ENCODE peak calls at places on chromosome 5, in nine cellular contexts. F, W, R, Z, M, V, C, J and K are unnamed samples.

GRCh38 chr5:6592611-6593010 is 40.2 kb downstream of the NSUN2 start:
- DNase-seq in F (no peak), W (no peak), R (no peak), Z (peak), M (no peak), V (no peak), C (no peak), J (no peak), K (no peak)

GRCh38 chr5:169037478-169037877 is 263.5 kb downstream of the SLIT3 start:
- DNase-seq in F (no peak), W (no peak), R (no peak), Z (no peak), M (no peak), V (no peak), C (no peak), J (peak), K (no peak)

GRCh38 chr5:41747708-41748107 is 122.5 kb downstream of the OXCT1 start:
- DNase-seq in F (no peak), W (no peak), R (no peak), Z (no peak), M (peak), V (no peak), C (no peak), J (no peak), K (no peak)

GRCh38 chr5:149471406-149472183 is 79.6 kb downstream of the CSNK1A1 start:
- DNase-seq in F (no peak), W (peak), R (no peak), Z (peak), M (no peak), V (peak), C (no peak), J (no peak), K (no peak)

GRCh38 chr5:54630738-54631369 is 113.3 kb downstream of the SNX18 start:
- DNase-seq in F (no peak), W (no peak), R (no peak), Z (peak), M (no peak), V (no peak), C (no peak), J (no peak), K (no peak)

GRCh38 chr5:93926831-93927600 is 185.6 kb upstream of the POU5F2 start:
- DNase-seq in F (no peak), W (no peak), R (no peak), Z (peak), M (no peak), V (no peak), C (no peak), J (no peak), K (no peak)

GRCh38 chr5:64666058-64666457 is 24.2 kb upstream of the SHISAL2B start:
- DNase-seq in F (no peak), W (peak), R (no peak), Z (peak), M (no peak), V (no peak), C (no peak), J (no peak), K (no peak)

GRCh38 chr5:2135354-2135753 is 252.6 kb upstream of the IRX4 start:
- DNase-seq in F (no peak), W (no peak), R (no peak), Z (no peak), M (no peak), V (no peak), C (no peak), J (no peak), K (no peak)

GRCh38 chr5:38994329-38994927 is 79.8 kb downstream of the RICTOR start:
- DNase-seq in F (peak), W (peak), R (peak), Z (peak), M (peak), V (peak), C (peak), J (peak), K (no peak)

GRCh38 chr5:56170557-56170956 is 62.6 kb downstream of the ANKRD55 start:
- DNase-seq in F (no peak), W (no peak), R (no peak), Z (peak), M (no peak), V (no peak), C (no peak), J (no peak), K (no peak)

GRCh38 chr5:124748687-124749594 is 2.5 kb upstream of the ZNF608 start:
- DNase-seq in F (peak), W (peak), R (peak), Z (peak), M (peak), V (peak), C (peak), J (peak), K (peak)

GRCh38 chr5:95623706-95624105 is 3.8 kb downstream of the GPR150 start:
- DNase-seq in F (no peak), W (no peak), R (no peak), Z (no peak), M (no peak), V (no peak), C (no peak), J (no peak), K (no peak)

GRCh38 chr5:58085800-58086199 is 374.1 kb downstream of the PLK2 start:
- DNase-seq in F (peak), W (no peak), R (no peak), Z (peak), M (no peak), V (peak), C (no peak), J (no peak), K (no peak)

GRCh38 chr5:179791881-179792611 is 1.7 kb upstream of the LTC4S start:
- DNase-seq in F (no peak), W (no peak), R (no peak), Z (no peak), M (peak), V (no peak), C (no peak), J (no peak), K (no peak)

GRCh38 chr5:131899686-131900085 is 45.8 kb downstream of the MEIKIN start:
- DNase-seq in F (no peak), W (no peak), R (no peak), Z (peak), M (no peak), V (no peak), C (no peak), J (no peak), K (no peak)

GRCh38 chr5:147809830-147810666 is 21.4 kb downstream of the SPINK1 start:
- DNase-seq in F (no peak), W (no peak), R (no peak), Z (no peak), M (no peak), V (peak), C (peak), J (no peak), K (no peak)

GRCh38 chr5:165630211-165630866 is 2124.9 kb downstream of the MAT2B start:
- DNase-seq in F (no peak), W (peak), R (peak), Z (peak), M (peak), V (peak), C (peak), J (peak), K (peak)

GRCh38 chr5:43155394-43156096 is 34.8 kb downstream of the ZNF131 start:
- DNase-seq in F (no peak), W (no peak), R (peak), Z (no peak), M (no peak), V (no peak), C (no peak), J (peak), K (no peak)

GRCh38 chr5:39411051-39411450 is 13.7 kb downstream of the DAB2 start:
- DNase-seq in F (no peak), W (no peak), R (no peak), Z (peak), M (no peak), V (peak), C (no peak), J (no peak), K (no peak)

GRCh38 chr5:180212363-180213255 is 3.6 kb upstream of the RASGEF1C start:
- DNase-seq in F (no peak), W (peak), R (no peak), Z (peak), M (peak), V (peak), C (no peak), J (no peak), K (no peak)

GRCh38 chr5:134586866-134587524 is 45.6 kb downstream of the SAR1B start:
- DNase-seq in F (peak), W (peak), R (peak), Z (peak), M (peak), V (peak), C (peak), J (peak), K (peak)

GRCh38 chr5:154575869-154576806 is 98.1 kb upstream of the HAND1 start:
- DNase-seq in F (no peak), W (no peak), R (peak), Z (no peak), M (peak), V (peak), C (peak), J (no peak), K (peak)

GRCh38 chr5:180816608-180817534 is 14.3 kb upstream of the MGAT1 start:
- DNase-seq in F (no peak), W (no peak), R (no peak), Z (no peak), M (no peak), V (no peak), C (peak), J (no peak), K (no peak)

GRCh38 chr5:67435007-67435406 is 238.4 kb upstream of the CD180 start:
- DNase-seq in F (no peak), W (no peak), R (no peak), Z (no peak), M (no peak), V (no peak), C (no peak), J (no peak), K (no peak)

GRCh38 chr5:172319708-172320441 is 36.3 kb upstream of the UBTD2 start:
- DNase-seq in F (no peak), W (no peak), R (no peak), Z (peak), M (no peak), V (no peak), C (no peak), J (no peak), K (no peak)

GRCh38 chr5:107170620-107171019 is 500.1 kb downstream of the EFNA5 start:
- DNase-seq in F (no peak), W (no peak), R (no peak), Z (no peak), M (no peak), V (no peak), C (no peak), J (no peak), K (no peak)

GRCh38 chr5:76999451-76999850 is 30.8 kb upstream of the AGGF1 start:
- DNase-seq in F (no peak), W (peak), R (no peak), Z (peak), M (no peak), V (peak), C (no peak), J (no peak), K (no peak)

GRCh38 chr5:157266286-157267007 is 524 bp downstream of the CYFIP2 start:
- DNase-seq in F (no peak), W (peak), R (peak), Z (peak), M (no peak), V (peak), C (peak), J (peak), K (peak)

GRCh38 chr5:91103353-91104061 is 279.6 kb downstream of the ARRDC3 start:
- DNase-seq in F (no peak), W (no peak), R (no peak), Z (peak), M (no peak), V (no peak), C (no peak), J (no peak), K (no peak)

GRCh38 chr5:123549256-123549904 is 37.4 kb downstream of the CSNK1G3 start:
- DNase-seq in F (no peak), W (no peak), R (no peak), Z (no peak), M (no peak), V (no peak), C (peak), J (no peak), K (peak)

GRCh38 chr5:138677782-138678181 is 75.4 kb upstream of the CTNNA1 start:
- DNase-seq in F (no peak), W (no peak), R (no peak), Z (peak), M (peak), V (no peak), C (no peak), J (no peak), K (no peak)

DNA sequence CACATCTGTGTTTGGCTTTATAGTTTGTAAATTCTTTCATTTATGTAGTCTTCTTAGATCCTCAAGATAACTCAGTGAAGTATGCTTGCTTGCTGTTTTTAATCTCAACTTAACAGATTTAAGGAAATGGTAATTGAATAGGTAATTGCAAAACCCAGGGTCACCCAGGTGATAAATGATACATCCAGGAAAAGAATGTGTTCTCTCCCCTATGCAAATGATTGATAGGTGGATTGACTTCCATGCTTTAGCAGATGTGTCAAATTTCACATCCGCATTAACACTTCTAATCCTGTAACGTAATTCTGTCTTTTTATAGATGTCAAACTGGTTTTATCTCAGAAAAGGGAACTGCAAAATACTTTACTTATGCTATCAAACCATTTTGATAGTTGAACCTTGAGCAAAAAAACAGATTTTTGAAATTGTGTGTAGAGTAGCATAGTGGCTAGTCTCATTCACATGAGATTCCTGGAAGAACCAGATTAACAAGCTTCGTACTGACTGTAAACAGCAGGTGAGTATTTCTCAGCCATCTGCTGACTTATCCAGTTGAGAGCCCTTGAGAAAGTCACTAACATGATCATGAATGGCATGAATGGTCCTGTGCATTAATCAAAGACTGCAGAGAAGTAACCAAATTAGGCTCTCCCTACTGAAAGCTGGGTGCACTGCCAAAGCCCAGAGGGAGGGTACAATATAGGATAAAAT is 86.7 kb upstream of the PAM start:
- DNase-seq in F (no peak), W (no peak), R (peak), Z (no peak), M (no peak), V (peak), C (no peak), J (no peak), K (no peak)
- TF ChIP-seq EZH2phosphoT487 in F (no peak), W (no peak), R (no peak), Z (no peak), M (no peak), V (no peak), C (no peak), J (no peak), K (no peak)

DNA sequence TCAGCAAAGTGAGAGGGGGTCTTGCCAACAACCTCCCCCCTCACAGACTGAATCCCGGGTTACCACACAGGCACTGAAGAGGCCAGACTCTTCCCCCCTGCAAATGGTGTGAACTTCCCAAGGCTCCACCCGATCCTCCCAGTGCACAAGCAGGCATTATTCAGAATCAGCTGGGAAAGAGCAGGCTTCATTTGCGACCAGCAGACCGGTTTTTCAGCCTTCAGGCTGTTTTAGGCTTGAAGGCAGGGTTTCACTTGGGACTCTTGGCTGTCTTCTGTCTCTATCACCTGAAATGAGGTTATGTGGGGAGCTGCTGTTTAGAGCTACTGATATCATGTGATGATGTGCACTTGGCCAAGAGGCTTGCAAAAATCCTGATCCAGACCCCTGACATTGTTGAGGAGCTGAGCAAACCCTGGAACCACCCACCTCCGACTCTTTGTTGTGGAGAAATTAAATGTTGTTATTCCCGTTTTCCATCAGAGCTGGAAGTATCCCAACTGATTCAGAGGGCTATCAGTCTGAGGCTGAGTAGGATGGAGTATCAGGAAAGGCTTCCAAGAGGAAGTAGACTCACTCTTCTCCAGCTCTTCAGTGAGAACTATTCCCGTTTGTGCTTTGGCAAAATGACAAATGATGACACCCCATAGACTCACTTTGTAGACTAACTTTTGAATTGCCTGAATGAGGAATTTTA is 63.3 kb upstream of the ZFR start:
- DNase-seq in F (no peak), W (no peak), R (no peak), Z (peak), M (no peak), V (peak), C (no peak), J (no peak), K (no peak)
- TF ChIP-seq EZH2phosphoT487 in F (no peak), W (no peak), R (no peak), Z (no peak), M (no peak), V (no peak), C (no peak), J (no peak), K (no peak)

DNA sequence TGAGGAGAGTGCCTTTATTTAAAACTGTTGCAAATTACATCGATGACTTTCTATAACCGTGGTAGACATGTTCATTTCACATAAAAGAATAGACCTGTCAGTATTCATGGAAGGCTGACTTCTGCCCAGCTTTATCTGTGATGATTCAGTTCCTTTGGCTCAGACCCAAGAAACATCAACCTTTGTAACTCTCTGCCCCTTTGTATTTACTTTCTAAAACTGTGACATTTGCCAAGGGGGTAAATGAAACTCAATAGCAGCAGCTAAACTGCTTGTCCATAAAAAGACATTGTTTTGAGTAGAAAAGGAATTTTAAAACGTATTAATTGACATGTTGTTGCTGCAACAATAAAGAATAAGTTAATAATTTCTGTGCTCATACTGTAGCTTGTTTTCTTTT is 137.8 kb upstream of the ANKH start:
- DNase-seq in F (peak), W (peak), R (no peak), Z (peak), M (peak), V (peak), C (no peak), J (no peak), K (no peak)
- TF ChIP-seq EZH2phosphoT487 in F (no peak), W (no peak), R (no peak), Z (no peak), M (no peak), V (no peak), C (no peak), J (no peak), K (no peak)

DNA sequence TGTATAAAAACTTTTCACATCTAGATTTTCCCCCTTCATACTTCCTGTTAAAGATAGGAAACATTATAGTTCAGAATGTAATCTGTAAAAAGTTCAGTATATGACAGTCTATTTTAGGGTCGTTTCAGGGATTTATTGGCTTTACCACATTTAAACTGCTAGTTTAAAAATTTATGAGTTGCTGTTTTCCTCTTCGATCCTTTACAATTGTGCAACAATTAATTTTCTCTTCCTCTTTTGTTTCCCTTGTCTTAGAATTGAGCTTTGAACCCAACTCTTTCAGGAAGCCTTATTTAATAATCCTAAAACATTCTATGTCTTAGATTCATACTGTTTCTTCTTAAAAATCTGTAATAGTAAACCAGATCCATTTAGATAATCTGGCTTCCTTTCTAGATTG is 16.4 kb downstream of the ZSWIM6 start:
- DNase-seq in F (no peak), W (no peak), R (no peak), Z (no peak), M (no peak), V (no peak), C (no peak), J (no peak), K (no peak)
- TF ChIP-seq EZH2phosphoT487 in F (no peak), W (no peak), R (no peak), Z (no peak), M (no peak), V (no peak), C (no peak), J (no peak), K (no peak)